ENCODE peak calls at places on chromosomes 13 and 19, in seven cellular contexts. One of them, this sample, is unnamed. For H3K4me1, the result is how much of the 10 kb centered on the place peaks cover.

GRCh38 chr19:18772620-18773587 is 18.2 kb downstream of the COMP start:
- DNase-seq in lower lobe of right lung: no peak
- DNase-seq in astrocyte: no peak
- DNase-seq in A549: no peak
- DNase-seq in CD4-positive, alpha-beta memory T cell: no peak
- DNase-seq in upper lobe of left lung: peak
- DNase-seq in breast epithelium: peak
- DNase-seq in this sample: no peak

GRCh38 chr13:112457081-112457480 is 80.9 kb downstream of the SPACA7 start:
- DNase-seq in lower lobe of right lung: no peak
- DNase-seq in astrocyte: no peak
- DNase-seq in A549: no peak
- DNase-seq in CD4-positive, alpha-beta memory T cell: no peak
- DNase-seq in upper lobe of left lung: no peak
- DNase-seq in breast epithelium: no peak
- DNase-seq in this sample: no peak

GRCh38 chr19:46298477-46299003 is 1.7 kb downstream of the HIF3A start:
- DNase-seq in lower lobe of right lung: no peak
- DNase-seq in astrocyte: no peak
- DNase-seq in A549: no peak
- DNase-seq in CD4-positive, alpha-beta memory T cell: no peak
- DNase-seq in upper lobe of left lung: no peak
- DNase-seq in breast epithelium: no peak
- DNase-seq in this sample: peak

GRCh38 chr13:41610426-41610825 is 153.1 kb downstream of the RGCC start:
- DNase-seq in lower lobe of right lung: peak
- DNase-seq in astrocyte: peak
- DNase-seq in A549: no peak
- DNase-seq in CD4-positive, alpha-beta memory T cell: no peak
- DNase-seq in upper lobe of left lung: peak
- DNase-seq in breast epithelium: no peak
- DNase-seq in this sample: no peak

GRCh38 chr13:113665582-113666323 is 1.3 kb upstream of the GRK1 start:
- DNase-seq in lower lobe of right lung: peak
- DNase-seq in astrocyte: no peak
- DNase-seq in A549: no peak
- DNase-seq in CD4-positive, alpha-beta memory T cell: no peak
- DNase-seq in upper lobe of left lung: no peak
- DNase-seq in breast epithelium: no peak
- DNase-seq in this sample: no peak

GRCh38 chr13:84050551-84050950 is 168.3 kb upstream of the SLITRK1 start:
- DNase-seq in lower lobe of right lung: no peak
- DNase-seq in astrocyte: peak
- DNase-seq in A549: no peak
- DNase-seq in CD4-positive, alpha-beta memory T cell: no peak
- DNase-seq in upper lobe of left lung: no peak
- DNase-seq in breast epithelium: no peak
- DNase-seq in this sample: no peak

GRCh38 chr13:30608364-30608763 is 9.4 kb upstream of the USPL1 start:
- DNase-seq in lower lobe of right lung: no peak
- DNase-seq in astrocyte: no peak
- DNase-seq in A549: no peak
- DNase-seq in CD4-positive, alpha-beta memory T cell: no peak
- DNase-seq in upper lobe of left lung: no peak
- DNase-seq in breast epithelium: no peak
- DNase-seq in this sample: no peak

GRCh38 chr19:49127674-49128544 is 8.6 kb downstream of the PPFIA3 start:
- DNase-seq in lower lobe of right lung: peak
- DNase-seq in astrocyte: peak
- DNase-seq in A549: peak
- DNase-seq in CD4-positive, alpha-beta memory T cell: peak
- DNase-seq in upper lobe of left lung: peak
- DNase-seq in breast epithelium: peak
- DNase-seq in this sample: peak

GRCh38 chr13:26694609-26695359 is 65.8 kb downstream of the GPR12 start:
- DNase-seq in lower lobe of right lung: no peak
- DNase-seq in astrocyte: no peak
- DNase-seq in A549: no peak
- DNase-seq in CD4-positive, alpha-beta memory T cell: no peak
- DNase-seq in upper lobe of left lung: peak
- DNase-seq in breast epithelium: no peak
- DNase-seq in this sample: no peak

GRCh38 chr13:36907266-36907665 is 12.8 kb downstream of the SMAD9 start:
- DNase-seq in lower lobe of right lung: no peak
- DNase-seq in astrocyte: no peak
- DNase-seq in A549: no peak
- DNase-seq in CD4-positive, alpha-beta memory T cell: no peak
- DNase-seq in upper lobe of left lung: no peak
- DNase-seq in breast epithelium: no peak
- DNase-seq in this sample: no peak

GRCh38 chr13:110330491-110331001 is 23.5 kb downstream of the COL4A2 start:
- DNase-seq in lower lobe of right lung: no peak
- DNase-seq in astrocyte: peak
- DNase-seq in A549: no peak
- DNase-seq in CD4-positive, alpha-beta memory T cell: no peak
- DNase-seq in upper lobe of left lung: peak
- DNase-seq in breast epithelium: no peak
- DNase-seq in this sample: peak

GRCh38 chr19:41886761-41887710 is 4.1 kb downstream of the ARHGEF1 start:
- DNase-seq in lower lobe of right lung: no peak
- DNase-seq in astrocyte: no peak
- DNase-seq in A549: no peak
- DNase-seq in CD4-positive, alpha-beta memory T cell: peak
- DNase-seq in upper lobe of left lung: no peak
- DNase-seq in breast epithelium: no peak
- DNase-seq in this sample: no peak

GRCh38 chr19:13935765-13936486 is 2.3 kb downstream of the PODNL1 start:
- DNase-seq in lower lobe of right lung: no peak
- DNase-seq in astrocyte: no peak
- DNase-seq in A549: no peak
- DNase-seq in CD4-positive, alpha-beta memory T cell: no peak
- DNase-seq in upper lobe of left lung: no peak
- DNase-seq in breast epithelium: no peak
- DNase-seq in this sample: no peak

GRCh38 chr19:36719687-36720556 is 32.5 kb downstream of the ZNF567 start:
- DNase-seq in lower lobe of right lung: no peak
- DNase-seq in astrocyte: peak
- DNase-seq in A549: no peak
- DNase-seq in CD4-positive, alpha-beta memory T cell: no peak
- DNase-seq in upper lobe of left lung: no peak
- DNase-seq in breast epithelium: no peak
- DNase-seq in this sample: no peak

GRCh38 chr19:53553159-53553558 is 15.2 kb downstream of the ZNF331 start:
- DNase-seq in lower lobe of right lung: no peak
- DNase-seq in astrocyte: no peak
- DNase-seq in A549: no peak
- DNase-seq in CD4-positive, alpha-beta memory T cell: no peak
- DNase-seq in upper lobe of left lung: no peak
- DNase-seq in breast epithelium: no peak
- DNase-seq in this sample: no peak

GRCh38 chr13:112481458-112481857 is 105.3 kb downstream of the SPACA7 start:
- DNase-seq in lower lobe of right lung: no peak
- DNase-seq in astrocyte: peak
- DNase-seq in A549: no peak
- DNase-seq in CD4-positive, alpha-beta memory T cell: no peak
- DNase-seq in upper lobe of left lung: no peak
- DNase-seq in breast epithelium: no peak
- DNase-seq in this sample: no peak

GRCh38 chr19:49474545-49474930 is 523 bp downstream of the FLT3LG start:
- DNase-seq in lower lobe of right lung: no peak
- DNase-seq in astrocyte: no peak
- DNase-seq in A549: no peak
- DNase-seq in CD4-positive, alpha-beta memory T cell: no peak
- DNase-seq in upper lobe of left lung: no peak
- DNase-seq in breast epithelium: no peak
- DNase-seq in this sample: no peak

GRCh38 chr19:16394681-16395375 is 70.2 kb downstream of the KLF2 start:
- DNase-seq in lower lobe of right lung: no peak
- DNase-seq in astrocyte: peak
- DNase-seq in A549: no peak
- DNase-seq in CD4-positive, alpha-beta memory T cell: no peak
- DNase-seq in upper lobe of left lung: no peak
- DNase-seq in breast epithelium: no peak
- DNase-seq in this sample: no peak

GRCh38 chr13:48890386-48890785 is 85.3 kb upstream of the FNDC3A start:
- DNase-seq in lower lobe of right lung: no peak
- DNase-seq in astrocyte: no peak
- DNase-seq in A549: no peak
- DNase-seq in CD4-positive, alpha-beta memory T cell: no peak
- DNase-seq in upper lobe of left lung: no peak
- DNase-seq in breast epithelium: no peak
- DNase-seq in this sample: no peak

GRCh38 chr13:48891586-48891985 is 84.1 kb upstream of the FNDC3A start:
- DNase-seq in lower lobe of right lung: no peak
- DNase-seq in astrocyte: peak
- DNase-seq in A549: no peak
- DNase-seq in CD4-positive, alpha-beta memory T cell: no peak
- DNase-seq in upper lobe of left lung: no peak
- DNase-seq in breast epithelium: no peak
- DNase-seq in this sample: peak

GRCh38 chr13:48892311-48892710 is 83.4 kb upstream of the FNDC3A start:
- DNase-seq in lower lobe of right lung: no peak
- DNase-seq in astrocyte: peak
- DNase-seq in A549: peak
- DNase-seq in CD4-positive, alpha-beta memory T cell: no peak
- DNase-seq in upper lobe of left lung: no peak
- DNase-seq in breast epithelium: no peak
- DNase-seq in this sample: no peak

DNA sequence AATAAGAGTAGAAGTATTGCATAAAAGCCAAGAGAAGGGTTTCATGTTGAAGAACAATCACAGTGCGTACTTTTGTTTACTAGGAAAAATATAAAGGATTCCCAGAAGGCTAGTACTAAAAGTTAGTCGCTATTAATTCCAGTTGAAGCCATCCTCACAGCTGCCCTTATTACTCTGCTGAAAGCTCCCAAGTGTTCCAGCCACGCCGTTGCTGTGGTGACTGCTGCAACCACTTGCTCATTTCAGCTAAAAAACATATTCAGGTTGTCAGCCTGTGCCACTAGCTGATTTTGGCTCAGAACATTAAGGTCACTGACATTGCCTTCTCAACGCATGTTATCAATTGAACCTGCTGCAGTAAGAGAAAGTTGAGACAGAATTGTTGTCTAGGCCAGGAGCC is 87.1 kb upstream of the FNDC3A start:
- DNase-seq in lower lobe of right lung: no peak
- DNase-seq in astrocyte: no peak
- DNase-seq in A549: no peak
- DNase-seq in CD4-positive, alpha-beta memory T cell: no peak
- DNase-seq in upper lobe of left lung: no peak
- DNase-seq in breast epithelium: no peak
- DNase-seq in this sample: peak
- H3K4me1 ChIP-seq in lower lobe of right lung: under half
- H3K4me1 ChIP-seq in astrocyte: under half
- H3K4me1 ChIP-seq in A549: under half
- H3K4me1 ChIP-seq in CD4-positive, alpha-beta memory T cell: under half
- H3K4me1 ChIP-seq in upper lobe of left lung: under half
- H3K4me1 ChIP-seq in breast epithelium: under half
- H3K4me1 ChIP-seq in this sample: under half

GRCh38 chr13:46575843-46576242 is 22.9 kb downstream of the LRCH1 start:
- DNase-seq in lower lobe of right lung: no peak
- DNase-seq in astrocyte: peak
- DNase-seq in A549: no peak
- DNase-seq in CD4-positive, alpha-beta memory T cell: no peak
- DNase-seq in upper lobe of left lung: no peak
- DNase-seq in breast epithelium: peak
- DNase-seq in this sample: peak

GRCh38 chr13:46578590-46578975 is 25.6 kb downstream of the LRCH1 start:
- DNase-seq in lower lobe of right lung: no peak
- DNase-seq in astrocyte: no peak
- DNase-seq in A549: no peak
- DNase-seq in CD4-positive, alpha-beta memory T cell: no peak
- DNase-seq in upper lobe of left lung: no peak
- DNase-seq in breast epithelium: no peak
- DNase-seq in this sample: no peak

GRCh38 chr13:46577656-46578589 is 25.0 kb downstream of the LRCH1 start:
- DNase-seq in lower lobe of right lung: no peak
- DNase-seq in astrocyte: peak
- DNase-seq in A549: no peak
- DNase-seq in CD4-positive, alpha-beta memory T cell: no peak
- DNase-seq in upper lobe of left lung: no peak
- DNase-seq in breast epithelium: no peak
- DNase-seq in this sample: no peak

GRCh38 chr13:46572758-46573384 is 19.9 kb downstream of the LRCH1 start:
- DNase-seq in lower lobe of right lung: no peak
- DNase-seq in astrocyte: no peak
- DNase-seq in A549: no peak
- DNase-seq in CD4-positive, alpha-beta memory T cell: no peak
- DNase-seq in upper lobe of left lung: no peak
- DNase-seq in breast epithelium: no peak
- DNase-seq in this sample: no peak

GRCh38 chr13:46575321-46575721 is 22.4 kb downstream of the LRCH1 start:
- DNase-seq in lower lobe of right lung: no peak
- DNase-seq in astrocyte: peak
- DNase-seq in A549: no peak
- DNase-seq in CD4-positive, alpha-beta memory T cell: no peak
- DNase-seq in upper lobe of left lung: no peak
- DNase-seq in breast epithelium: no peak
- DNase-seq in this sample: no peak
- H3K4me1 ChIP-seq in lower lobe of right lung: half or more
- H3K4me1 ChIP-seq in astrocyte: under half
- H3K4me1 ChIP-seq in A549: half or more
- H3K4me1 ChIP-seq in CD4-positive, alpha-beta memory T cell: under half
- H3K4me1 ChIP-seq in upper lobe of left lung: under half
- H3K4me1 ChIP-seq in breast epithelium: under half
- H3K4me1 ChIP-seq in this sample: under half

GRCh38 chr13:40563350-40564125 is 102.9 kb downstream of the FOXO1 start:
- DNase-seq in lower lobe of right lung: no peak
- DNase-seq in astrocyte: no peak
- DNase-seq in A549: no peak
- DNase-seq in CD4-positive, alpha-beta memory T cell: no peak
- DNase-seq in upper lobe of left lung: no peak
- DNase-seq in breast epithelium: no peak
- DNase-seq in this sample: peak

GRCh38 chr13:40564342-40564997 is 102.0 kb downstream of the FOXO1 start:
- DNase-seq in lower lobe of right lung: no peak
- DNase-seq in astrocyte: no peak
- DNase-seq in A549: no peak
- DNase-seq in CD4-positive, alpha-beta memory T cell: no peak
- DNase-seq in upper lobe of left lung: no peak
- DNase-seq in breast epithelium: no peak
- DNase-seq in this sample: peak

GRCh38 chr13:40562975-40563349 is 103.5 kb downstream of the FOXO1 start:
- DNase-seq in lower lobe of right lung: peak
- DNase-seq in astrocyte: peak
- DNase-seq in A549: no peak
- DNase-seq in CD4-positive, alpha-beta memory T cell: no peak
- DNase-seq in upper lobe of left lung: peak
- DNase-seq in breast epithelium: no peak
- DNase-seq in this sample: no peak

GRCh38 chr13:40566811-40567210 is 99.6 kb downstream of the FOXO1 start:
- DNase-seq in lower lobe of right lung: no peak
- DNase-seq in astrocyte: no peak
- DNase-seq in A549: no peak
- DNase-seq in CD4-positive, alpha-beta memory T cell: no peak
- DNase-seq in upper lobe of left lung: no peak
- DNase-seq in breast epithelium: no peak
- DNase-seq in this sample: no peak

GRCh38 chr13:40565282-40566148 is 100.9 kb downstream of the FOXO1 start:
- DNase-seq in lower lobe of right lung: no peak
- DNase-seq in astrocyte: no peak
- DNase-seq in A549: no peak
- DNase-seq in CD4-positive, alpha-beta memory T cell: no peak
- DNase-seq in upper lobe of left lung: peak
- DNase-seq in breast epithelium: no peak
- DNase-seq in this sample: no peak
- H3K4me1 ChIP-seq in lower lobe of right lung: half or more
- H3K4me1 ChIP-seq in astrocyte: under half
- H3K4me1 ChIP-seq in A549: under half
- H3K4me1 ChIP-seq in CD4-positive, alpha-beta memory T cell: half or more
- H3K4me1 ChIP-seq in upper lobe of left lung: half or more
- H3K4me1 ChIP-seq in breast epithelium: under half
- H3K4me1 ChIP-seq in this sample: under half

GRCh38 chr19:4369888-4370260 is 26.5 kb downstream of the MPND start:
- DNase-seq in lower lobe of right lung: peak
- DNase-seq in astrocyte: no peak
- DNase-seq in A549: no peak
- DNase-seq in CD4-positive, alpha-beta memory T cell: peak
- DNase-seq in upper lobe of left lung: peak
- DNase-seq in breast epithelium: no peak
- DNase-seq in this sample: peak
- H3K4me1 ChIP-seq in lower lobe of right lung: half or more
- H3K4me1 ChIP-seq in astrocyte: under half
- H3K4me1 ChIP-seq in A549: under half
- H3K4me1 ChIP-seq in CD4-positive, alpha-beta memory T cell: half or more
- H3K4me1 ChIP-seq in upper lobe of left lung: half or more
- H3K4me1 ChIP-seq in breast epithelium: half or more
- H3K4me1 ChIP-seq in this sample: half or more